ENCODE peak calls at places on chromosomes 1 and 21, in nine cellular contexts. C is activated naive CD4-positive, alpha-beta T cell treated with anti-CD3 and anti-CD28 coated beads, Interleukin-2, amount 50 U/mL, for 72 hours; U is activated CD8-positive, alpha-beta memory T cell treated with anti-CD3 and anti-CD28 coated beads, Interleukin-2, amount 10 ng/mL, durations not matched to agents 7 days and 5 days; R is nucleus accumbens; B is brain microvascular endothelial cell; I is EH; Z is AG08395; Y is GM20000; A is neural crest cell. K is an unnamed sample.

GRCh38 chr1:245133995-245134715 is 20.6 kb upstream of the KIF26B start:
- DNase-seq in B (no peak), U (no peak), Y (no peak), Z (no peak), I (no peak), R (no peak), C (no peak), A (no peak), K (no peak)

GRCh38 chr1:92838519-92838918 is 6.7 kb downstream of the RPL5 start:
- DNase-seq in Z (no peak), R (no peak), B (no peak), A (no peak), Y (no peak), C (no peak), U (no peak), I (no peak), K (no peak)

GRCh38 chr1:243725075-243725474 is 125.0 kb downstream of the AKT3 start:
- DNase-seq in C (no peak), I (no peak), A (no peak), Y (no peak), U (no peak), R (no peak), Z (no peak), B (no peak), K (no peak)

GRCh38 chr1:44305962-44306422 is 49.1 kb downstream of the ERI3 start:
- DNase-seq in B (no peak), U (no peak), R (no peak), I (no peak), A (no peak), Z (no peak), C (peak; percentile 61), Y (no peak), K (no peak)

GRCh38 chr1:205144751-205145150 is 23.0 kb upstream of the RBBP5 start:
- DNase-seq in U (no peak), A (no peak), C (no peak), I (peak; percentile 82), Z (peak; percentile 69), R (no peak), B (no peak), Y (no peak), K (peak; percentile 74)

GRCh38 chr1:9589719-9590157 is 1.0 kb downstream of the TMEM201 start:
- DNase-seq in Y (no peak), U (no peak), A (no peak), C (no peak), Z (no peak), B (no peak), R (no peak), I (peak; percentile 17), K (no peak)

GRCh38 chr1:51548986-51549619 is 30.0 kb upstream of the EPS15 start:
- DNase-seq in Z (no peak), U (no peak), R (no peak), I (peak; percentile 50), A (no peak), Y (no peak), C (no peak), B (no peak), K (peak; percentile 41)

GRCh38 chr1:43994794-43995790 is 3.7 kb downstream of the CCDC24 start:
- DNase-seq in A (no peak), Y (peak; percentile 63), Z (peak; percentile 29), R (no peak), U (peak; percentile 54), B (no peak), C (no peak), I (peak; percentile 48), K (peak; percentile 63)

GRCh38 chr1:55720243-55720642 is 505.1 kb upstream of the USP24 start:
- DNase-seq in A (no peak), Z (no peak), B (no peak), I (peak; percentile 65), Y (no peak), R (no peak), C (no peak), U (no peak), K (no peak)

GRCh38 chr1:21324368-21325137 is 34.3 kb upstream of the ECE1 start:
- DNase-seq in U (peak; percentile 65), R (no peak), A (no peak), C (peak; percentile 73), Y (peak; percentile 72), B (peak; percentile 88), I (peak; percentile 93), Z (peak; percentile 90), K (peak; percentile 86)

GRCh38 chr1:193103759-193104495 is 1.3 kb downstream of the GLRX2 start:
- DNase-seq in C (no peak), A (no peak), I (peak; percentile 15), Z (peak; percentile 13), B (no peak), U (no peak), Y (no peak), R (no peak), K (no peak)

GRCh38 chr1:234000557-234001081 is 96.1 kb downstream of the SLC35F3 start:
- DNase-seq in Z (no peak), C (no peak), R (no peak), Y (no peak), U (no peak), B (no peak), A (no peak), I (no peak), K (no peak)

GRCh38 chr1:157382351-157382750 is 170.0 kb downstream of the FCRL5 start:
- DNase-seq in C (no peak), B (no peak), Z (no peak), I (no peak), U (no peak), A (no peak), Y (no peak), R (no peak), K (no peak)

GRCh38 chr1:159598196-159598595 is 10.6 kb downstream of the APCS start:
- DNase-seq in C (no peak), U (no peak), B (peak; percentile 94), Y (no peak), R (no peak), I (peak; percentile 96), Z (peak; percentile 58), A (no peak), K (peak; percentile 65)

GRCh38 chr1:91765293-91765692 is 120.7 kb downstream of the TGFBR3 start:
- DNase-seq in R (no peak), A (no peak), Y (no peak), I (no peak), C (no peak), U (no peak), Z (no peak), B (no peak), K (no peak)

GRCh38 chr1:212162635-212163034 is 122.6 kb upstream of the PPP2R5A start:
- DNase-seq in C (peak; percentile 17), U (peak; percentile 55), R (no peak), B (peak; percentile 42), A (no peak), Z (peak; percentile 43), Y (peak; percentile 42), I (peak; percentile 82), K (peak; percentile 52)

GRCh38 chr1:21843208-21843607 is 31.1 kb downstream of the LDLRAD2 start:
- DNase-seq in Y (no peak), C (no peak), B (no peak), A (no peak), Z (no peak), R (no peak), U (no peak), I (no peak), K (no peak)

GRCh38 chr1:205244383-205244782 is 16.6 kb downstream of the TMCC2 start:
- DNase-seq in U (no peak), C (no peak), Y (no peak), I (no peak), Z (no peak), A (no peak), B (no peak), R (no peak), K (no peak)

GRCh38 chr1:7702365-7702764 is 68.7 kb upstream of the VAMP3 start:
- DNase-seq in U (no peak), I (peak; percentile 7), C (no peak), R (no peak), Y (no peak), B (no peak), A (no peak), Z (no peak), K (no peak)

GRCh38 chr1:6162773-6163172 is 17.3 kb downstream of the CHD5 start:
- DNase-seq in Y (no peak), R (no peak), B (no peak), I (no peak), A (no peak), U (no peak), C (no peak), Z (no peak), K (no peak)

GRCh38 chr1:229430761-229431269 is 3.1 kb downstream of the ACTA1 start:
- DNase-seq in Z (peak; percentile 69), R (no peak), C (peak; percentile 55), I (peak; percentile 65), U (peak; percentile 63), A (peak; percentile 75), B (peak; percentile 30), Y (no peak), K (peak; percentile 76)

GRCh38 chr21:37380349-37381323 is 14.1 kb downstream of the DYRK1A start:
- DNase-seq in R (no peak), U (no peak), B (no peak), A (no peak), I (no peak), C (no peak), Y (no peak), Z (no peak), K (no peak)

GRCh38 chr1:50930965-50931737 is 28.9 kb downstream of the FAF1 start:
- DNase-seq in Z (no peak), C (no peak), R (no peak), U (no peak), Y (no peak), B (peak; percentile 31), A (no peak), I (no peak), K (no peak)

K was measured in GM03348.